ENCODE peak calls at places on chromosomes 13 and 19, in eight cellular contexts. One of them, this sample, is unnamed. For H3K9me3, the result is how much of the 10 kb centered on the place peaks cover.

GRCh38 chr13:51585234-51585672 is 991 bp downstream of the WDFY2 start:
- DNase-seq in spleen: no peak
- DNase-seq in endothelial cell of umbilical vein: peak
- DNase-seq in IMR-90: peak
- DNase-seq in astrocyte: no peak
- DNase-seq in effector memory CD4-positive, alpha-beta T cell: no peak
- DNase-seq in upper lobe of right lung: no peak
- DNase-seq in fibroblast of lung: peak
- DNase-seq in this sample: no peak

GRCh38 chr19:35346193-35347052 is 1.3 kb upstream of the FFAR1 start:
- DNase-seq in spleen: peak
- DNase-seq in endothelial cell of umbilical vein: no peak
- DNase-seq in IMR-90: no peak
- DNase-seq in astrocyte: no peak
- DNase-seq in effector memory CD4-positive, alpha-beta T cell: peak
- DNase-seq in upper lobe of right lung: peak
- DNase-seq in fibroblast of lung: no peak
- DNase-seq in this sample: no peak

GRCh38 chr19:50513746-50514345 is at the start of gene ASPDH:
- DNase-seq in spleen: peak
- DNase-seq in endothelial cell of umbilical vein: no peak
- DNase-seq in IMR-90: no peak
- DNase-seq in astrocyte: no peak
- DNase-seq in effector memory CD4-positive, alpha-beta T cell: no peak
- DNase-seq in upper lobe of right lung: no peak
- DNase-seq in fibroblast of lung: no peak
- DNase-seq in this sample: no peak

GRCh38 chr19:45508931-45509691 is 1.8 kb downstream of the VASP start:
- DNase-seq in spleen: peak
- DNase-seq in endothelial cell of umbilical vein: peak
- DNase-seq in IMR-90: peak
- DNase-seq in astrocyte: peak
- DNase-seq in effector memory CD4-positive, alpha-beta T cell: no peak
- DNase-seq in upper lobe of right lung: peak
- DNase-seq in fibroblast of lung: peak
- DNase-seq in this sample: peak

GRCh38 chr13:44417446-44417845 is 43.8 kb downstream of the SERP2 start:
- DNase-seq in spleen: peak
- DNase-seq in endothelial cell of umbilical vein: no peak
- DNase-seq in IMR-90: no peak
- DNase-seq in astrocyte: no peak
- DNase-seq in effector memory CD4-positive, alpha-beta T cell: no peak
- DNase-seq in upper lobe of right lung: no peak
- DNase-seq in fibroblast of lung: no peak
- DNase-seq in this sample: no peak

GRCh38 chr19:21878646-21879045 is 42.7 kb upstream of the ZNF43 start:
- DNase-seq in spleen: no peak
- DNase-seq in endothelial cell of umbilical vein: no peak
- DNase-seq in IMR-90: no peak
- DNase-seq in astrocyte: no peak
- DNase-seq in effector memory CD4-positive, alpha-beta T cell: no peak
- DNase-seq in upper lobe of right lung: no peak
- DNase-seq in fibroblast of lung: no peak
- DNase-seq in this sample: no peak

GRCh38 chr13:40665754-40666057 is 735 bp downstream of the FOXO1 start:
- DNase-seq in spleen: no peak
- DNase-seq in endothelial cell of umbilical vein: no peak
- DNase-seq in IMR-90: no peak
- DNase-seq in astrocyte: peak
- DNase-seq in effector memory CD4-positive, alpha-beta T cell: peak
- DNase-seq in upper lobe of right lung: no peak
- DNase-seq in fibroblast of lung: peak
- DNase-seq in this sample: no peak

GRCh38 chr19:41563847-41564514 is 12.0 kb upstream of the CEACAM21 start:
- DNase-seq in spleen: no peak
- DNase-seq in endothelial cell of umbilical vein: no peak
- DNase-seq in IMR-90: no peak
- DNase-seq in astrocyte: no peak
- DNase-seq in effector memory CD4-positive, alpha-beta T cell: peak
- DNase-seq in upper lobe of right lung: no peak
- DNase-seq in fibroblast of lung: no peak
- DNase-seq in this sample: no peak

GRCh38 chr13:23678768-23679167 is 108.6 kb downstream of the TNFRSF19 start:
- DNase-seq in spleen: no peak
- DNase-seq in endothelial cell of umbilical vein: no peak
- DNase-seq in IMR-90: no peak
- DNase-seq in astrocyte: no peak
- DNase-seq in effector memory CD4-positive, alpha-beta T cell: no peak
- DNase-seq in upper lobe of right lung: no peak
- DNase-seq in fibroblast of lung: peak
- DNase-seq in this sample: no peak

GRCh38 chr13:19052931-19053330 is 128.7 kb downstream of the TUBA3C start:
- DNase-seq in spleen: no peak
- DNase-seq in endothelial cell of umbilical vein: no peak
- DNase-seq in IMR-90: no peak
- DNase-seq in astrocyte: no peak
- DNase-seq in effector memory CD4-positive, alpha-beta T cell: no peak
- DNase-seq in upper lobe of right lung: no peak
- DNase-seq in fibroblast of lung: no peak
- DNase-seq in this sample: no peak
- H3K9me3 ChIP-seq in spleen: under half
- H3K9me3 ChIP-seq in endothelial cell of umbilical vein: under half
- H3K9me3 ChIP-seq in IMR-90: half or more
- H3K9me3 ChIP-seq in astrocyte: under half
- H3K9me3 ChIP-seq in effector memory CD4-positive, alpha-beta T cell: under half
- H3K9me3 ChIP-seq in upper lobe of right lung: under half
- H3K9me3 ChIP-seq in fibroblast of lung: under half
- H3K9me3 ChIP-seq in this sample: under half

GRCh38 chr19:27673986-27674385 is 1539.0 kb downstream of the UQCRFS1 start:
- DNase-seq in spleen: no peak
- DNase-seq in endothelial cell of umbilical vein: no peak
- DNase-seq in IMR-90: no peak
- DNase-seq in astrocyte: no peak
- DNase-seq in effector memory CD4-positive, alpha-beta T cell: no peak
- DNase-seq in upper lobe of right lung: no peak
- DNase-seq in fibroblast of lung: no peak
- DNase-seq in this sample: peak
- H3K9me3 ChIP-seq in spleen: under half
- H3K9me3 ChIP-seq in endothelial cell of umbilical vein: under half
- H3K9me3 ChIP-seq in IMR-90: under half
- H3K9me3 ChIP-seq in astrocyte: under half
- H3K9me3 ChIP-seq in effector memory CD4-positive, alpha-beta T cell: under half
- H3K9me3 ChIP-seq in upper lobe of right lung: under half
- H3K9me3 ChIP-seq in fibroblast of lung: under half
- H3K9me3 ChIP-seq in this sample: under half

DNA sequence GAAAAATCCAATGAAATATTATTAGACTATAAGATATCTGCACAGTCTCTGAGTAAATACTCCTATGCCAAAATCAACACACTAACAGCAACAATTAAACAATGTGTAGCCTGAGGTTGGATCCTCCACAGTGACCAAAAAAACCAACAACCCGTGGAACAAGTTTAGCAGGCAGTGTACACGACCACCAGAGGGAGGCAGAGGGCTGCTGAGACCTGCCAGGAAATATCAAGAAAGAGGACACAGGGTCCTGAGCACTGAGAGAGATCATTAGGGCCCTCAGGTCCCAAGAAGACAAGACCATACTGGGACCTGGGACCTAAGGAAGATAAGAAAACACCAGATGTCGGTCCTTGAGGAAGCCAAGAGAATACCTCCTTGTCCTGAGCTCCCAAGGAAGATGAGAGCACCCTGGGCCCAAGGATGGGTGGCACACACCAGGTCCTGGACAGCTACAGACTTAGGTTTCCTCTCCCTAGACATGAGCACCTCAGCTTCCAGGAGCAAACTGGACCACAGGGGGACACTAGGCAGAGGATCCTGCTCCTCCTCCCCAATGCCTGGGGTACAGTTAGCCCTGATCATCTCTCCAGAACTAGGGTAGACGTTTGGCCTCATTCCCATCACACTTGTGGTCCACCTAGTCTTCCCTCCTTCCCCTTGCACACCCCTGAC is 822 bp upstream of the ZNF274 start:
- DNase-seq in spleen: peak
- DNase-seq in endothelial cell of umbilical vein: peak
- DNase-seq in IMR-90: no peak
- DNase-seq in astrocyte: no peak
- DNase-seq in effector memory CD4-positive, alpha-beta T cell: peak
- DNase-seq in upper lobe of right lung: no peak
- DNase-seq in fibroblast of lung: no peak
- DNase-seq in this sample: peak
- H3K9me3 ChIP-seq in spleen: under half
- H3K9me3 ChIP-seq in endothelial cell of umbilical vein: under half
- H3K9me3 ChIP-seq in IMR-90: half or more
- H3K9me3 ChIP-seq in astrocyte: half or more
- H3K9me3 ChIP-seq in effector memory CD4-positive, alpha-beta T cell: under half
- H3K9me3 ChIP-seq in upper lobe of right lung: half or more
- H3K9me3 ChIP-seq in fibroblast of lung: under half
- H3K9me3 ChIP-seq in this sample: half or more

GRCh38 chr19:57110592-57111328 is 9.0 kb upstream of the USP29 start:
- DNase-seq in spleen: no peak
- DNase-seq in endothelial cell of umbilical vein: no peak
- DNase-seq in IMR-90: no peak
- DNase-seq in astrocyte: no peak
- DNase-seq in effector memory CD4-positive, alpha-beta T cell: no peak
- DNase-seq in upper lobe of right lung: no peak
- DNase-seq in fibroblast of lung: no peak
- DNase-seq in this sample: no peak

GRCh38 chr19:57105976-57106610 is 13.7 kb upstream of the USP29 start:
- DNase-seq in spleen: no peak
- DNase-seq in endothelial cell of umbilical vein: no peak
- DNase-seq in IMR-90: no peak
- DNase-seq in astrocyte: no peak
- DNase-seq in effector memory CD4-positive, alpha-beta T cell: no peak
- DNase-seq in upper lobe of right lung: no peak
- DNase-seq in fibroblast of lung: no peak
- DNase-seq in this sample: no peak

GRCh38 chr19:57106646-57107235 is 13.0 kb upstream of the USP29 start:
- DNase-seq in spleen: no peak
- DNase-seq in endothelial cell of umbilical vein: no peak
- DNase-seq in IMR-90: no peak
- DNase-seq in astrocyte: no peak
- DNase-seq in effector memory CD4-positive, alpha-beta T cell: no peak
- DNase-seq in upper lobe of right lung: no peak
- DNase-seq in fibroblast of lung: no peak
- DNase-seq in this sample: no peak

DNA sequence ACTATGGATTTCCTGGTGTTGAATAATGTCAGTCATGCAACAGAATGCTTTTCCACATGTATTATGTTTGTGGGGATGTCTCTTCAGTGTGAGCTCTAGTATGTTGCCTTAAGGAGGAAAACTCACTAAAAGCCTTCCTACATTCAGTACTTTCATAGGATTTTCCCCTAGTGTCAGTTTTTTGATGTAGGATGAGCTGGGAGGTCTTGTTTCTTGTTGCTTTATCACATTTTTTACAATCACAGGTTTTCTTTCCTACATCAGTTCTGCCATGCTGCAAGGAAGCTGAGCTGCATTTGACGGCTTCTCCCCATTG is 8.5 kb upstream of the USP29 start:
- DNase-seq in spleen: no peak
- DNase-seq in endothelial cell of umbilical vein: no peak
- DNase-seq in IMR-90: no peak
- DNase-seq in astrocyte: no peak
- DNase-seq in effector memory CD4-positive, alpha-beta T cell: no peak
- DNase-seq in upper lobe of right lung: no peak
- DNase-seq in fibroblast of lung: no peak
- DNase-seq in this sample: no peak
- H3K9me3 ChIP-seq in spleen: under half
- H3K9me3 ChIP-seq in endothelial cell of umbilical vein: under half
- H3K9me3 ChIP-seq in IMR-90: under half
- H3K9me3 ChIP-seq in astrocyte: under half
- H3K9me3 ChIP-seq in effector memory CD4-positive, alpha-beta T cell: under half
- H3K9me3 ChIP-seq in upper lobe of right lung: under half
- H3K9me3 ChIP-seq in fibroblast of lung: under half
- H3K9me3 ChIP-seq in this sample: half or more

GRCh38 chr19:54804571-54804970 is 1.2 kb downstream of the KIR2DL4 start:
- DNase-seq in spleen: no peak
- DNase-seq in endothelial cell of umbilical vein: no peak
- DNase-seq in IMR-90: no peak
- DNase-seq in astrocyte: no peak
- DNase-seq in effector memory CD4-positive, alpha-beta T cell: no peak
- DNase-seq in upper lobe of right lung: no peak
- DNase-seq in fibroblast of lung: no peak
- DNase-seq in this sample: no peak
- H3K9me3 ChIP-seq in spleen: under half
- H3K9me3 ChIP-seq in endothelial cell of umbilical vein: under half
- H3K9me3 ChIP-seq in IMR-90: under half
- H3K9me3 ChIP-seq in astrocyte: under half
- H3K9me3 ChIP-seq in effector memory CD4-positive, alpha-beta T cell: under half
- H3K9me3 ChIP-seq in upper lobe of right lung: under half
- H3K9me3 ChIP-seq in fibroblast of lung: under half
- H3K9me3 ChIP-seq in this sample: under half

DNA sequence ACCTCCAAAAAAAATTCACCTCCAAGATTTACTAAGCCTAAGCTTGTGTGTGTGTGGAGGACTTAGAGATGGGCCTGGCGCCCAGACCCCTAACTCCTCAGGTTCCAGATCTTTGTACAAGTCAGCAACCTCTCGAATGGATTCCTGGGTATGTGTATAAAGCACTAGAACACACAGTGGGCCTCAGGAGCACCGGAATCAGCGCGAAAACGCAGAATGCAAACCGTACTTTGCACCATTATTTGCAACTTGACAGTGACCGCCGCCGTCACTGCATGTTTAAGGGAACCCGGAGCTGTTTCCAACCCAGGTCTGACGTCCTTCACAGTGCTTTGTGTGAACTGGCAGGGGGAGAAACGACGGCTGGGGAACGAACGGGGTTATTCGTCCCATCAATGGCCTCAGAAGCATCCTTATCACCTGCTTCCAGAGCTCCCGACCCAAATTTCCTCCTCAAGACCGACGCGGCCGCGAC is 688 bp downstream of the ZNF606 start:
- DNase-seq in spleen: no peak
- DNase-seq in endothelial cell of umbilical vein: no peak
- DNase-seq in IMR-90: peak
- DNase-seq in astrocyte: peak
- DNase-seq in effector memory CD4-positive, alpha-beta T cell: no peak
- DNase-seq in upper lobe of right lung: no peak
- DNase-seq in fibroblast of lung: peak
- DNase-seq in this sample: no peak
- H3K9me3 ChIP-seq in spleen: under half
- H3K9me3 ChIP-seq in endothelial cell of umbilical vein: under half
- H3K9me3 ChIP-seq in IMR-90: half or more
- H3K9me3 ChIP-seq in astrocyte: half or more
- H3K9me3 ChIP-seq in effector memory CD4-positive, alpha-beta T cell: under half
- H3K9me3 ChIP-seq in upper lobe of right lung: under half
- H3K9me3 ChIP-seq in fibroblast of lung: under half
- H3K9me3 ChIP-seq in this sample: under half

This sample was measured in heart left ventricle.